ENCODE peak calls at places on chromosomes 7 and 10, in seven cellular contexts. Z, I, K, L, O, S and V are unnamed samples.

GRCh38 chr7:70736715-70737460 is 395.1 kb upstream of the GALNT17 start:
- DNase-seq in Z (no peak), I (no peak), K (no peak), L (no peak), O (no peak), S (no peak), V (no peak)

GRCh38 chr10:118754132-118754555 is 626 bp downstream of the CACUL1 start:
- DNase-seq in Z (peak; percentile 46), I (peak; percentile 25), K (peak; percentile 51), L (no peak), O (peak; percentile 5), S (peak; percentile 81), V (peak; percentile 22)

GRCh38 chr7:96211954-96212353 is 109.9 kb downstream of the SLC25A13 start:
- DNase-seq in Z (no peak), I (no peak), K (no peak), L (no peak), O (no peak), S (no peak), V (no peak)

GRCh38 chr7:102064361-102065025 is 222.2 kb upstream of the SH2B2 start:
- DNase-seq in Z (no peak), I (no peak), K (peak; percentile 47), L (no peak), O (no peak), S (no peak), V (no peak)

GRCh38 chr10:31937371-31937770 is 8.7 kb upstream of the ARHGAP12 start:
- DNase-seq in Z (no peak), I (no peak), K (no peak), L (no peak), O (no peak), S (peak; percentile 59), V (no peak)

GRCh38 chr10:92822964-92823363 is 25.4 kb upstream of the EXOC6 start:
- DNase-seq in Z (no peak), I (no peak), K (no peak), L (no peak), O (no peak), S (no peak), V (no peak)

GRCh38 chr10:72334832-72335393 is 19.8 kb downstream of the DNAJB12 start:
- DNase-seq in Z (peak; percentile 93), I (peak; percentile 89), K (peak; percentile 90), L (peak; percentile 53), O (no peak), S (peak; percentile 93), V (no peak)

GRCh38 chr7:2876031-2876862 is 32.1 kb upstream of the GNA12 start:
- DNase-seq in Z (peak; percentile 72), I (no peak), K (no peak), L (no peak), O (no peak), S (no peak), V (peak; percentile 77)

GRCh38 chr10:104049497-104050250 is 36.0 kb downstream of the COL17A1 start:
- DNase-seq in Z (no peak), I (no peak), K (no peak), L (no peak), O (no peak), S (no peak), V (peak; percentile 73)

GRCh38 chr7:137934176-137934826 is 67.6 kb downstream of the CREB3L2 start:
- DNase-seq in Z (no peak), I (no peak), K (no peak), L (no peak), O (no peak), S (no peak), V (no peak)

GRCh38 chr7:22582860-22583640 is 83.1 kb upstream of the STEAP1B start:
- DNase-seq in Z (peak; percentile 57), I (no peak), K (no peak), L (no peak), O (no peak), S (no peak), V (peak; percentile 80)

GRCh38 chr7:77265666-77266065 is 66.0 kb upstream of the FGL2 start:
- DNase-seq in Z (no peak), I (no peak), K (no peak), L (no peak), O (no peak), S (no peak), V (no peak)

GRCh38 chr10:58886390-58886789 is 290.1 kb upstream of the PHYHIPL start:
- DNase-seq in Z (no peak), I (no peak), K (no peak), L (no peak), O (no peak), S (no peak), V (no peak)

GRCh38 chr7:96198047-96198636 is 123.8 kb downstream of the SLC25A13 start:
- DNase-seq in Z (no peak), I (no peak), K (no peak), L (no peak), O (no peak), S (no peak), V (no peak)

GRCh38 chr7:93958216-93958615 is 36.7 kb downstream of the GNG11 start:
- DNase-seq in Z (no peak), I (no peak), K (no peak), L (no peak), O (no peak), S (no peak), V (peak; percentile 61)

GRCh38 chr7:158587425-158588084 is at the start of gene PTPRN2:
- DNase-seq in Z (peak; percentile 39), I (peak; percentile 18), K (peak; percentile 70), L (peak; percentile 5), O (peak; percentile 19), S (peak; percentile 69), V (no peak)

GRCh38 chr7:43757073-43757720 is 1.3 kb upstream of the BLVRA start:
- DNase-seq in Z (no peak), I (no peak), K (no peak), L (no peak), O (no peak), S (no peak), V (no peak)

GRCh38 chr10:79056736-79057391 is 11.9 kb upstream of the ZMIZ1 start:
- DNase-seq in Z (no peak), I (no peak), K (no peak), L (no peak), O (no peak), S (peak; percentile 26), V (no peak)

GRCh38 chr10:113337142-113337541 is 215.7 kb upstream of the HABP2 start:
- DNase-seq in Z (no peak), I (no peak), K (no peak), L (no peak), O (no peak), S (no peak), V (no peak)

GRCh38 chr10:79058899-79059771 is 9.6 kb upstream of the ZMIZ1 start:
- DNase-seq in Z (no peak), I (no peak), K (peak; percentile 80), L (no peak), O (no peak), S (peak; percentile 32), V (no peak)

GRCh38 chr10:29659770-29660097 is 25.0 kb upstream of the SVIL start:
- DNase-seq in Z (no peak), I (no peak), K (no peak), L (no peak), O (no peak), S (no peak), V (no peak)

GRCh38 chr7:69982197-69982596 is 383.9 kb downstream of the AUTS2 start:
- DNase-seq in Z (no peak), I (no peak), K (no peak), L (no peak), O (no peak), S (no peak), V (no peak)

GRCh38 chr7:112010994-112011393 is 195.2 kb downstream of the DOCK4 start:
- DNase-seq in Z (no peak), I (no peak), K (no peak), L (no peak), O (no peak), S (no peak), V (no peak)

GRCh38 chr10:109427421-109427820 is 495.9 kb downstream of the XPNPEP1 start:
- DNase-seq in Z (peak; percentile 18), I (no peak), K (no peak), L (no peak), O (no peak), S (no peak), V (peak; percentile 46)

GRCh38 chr10:63537511-63537910 is 16.3 kb downstream of the REEP3 start:
- DNase-seq in Z (no peak), I (no peak), K (no peak), L (no peak), O (no peak), S (no peak), V (no peak)

GRCh38 chr7:148485618-148486017 is 104.9 kb upstream of the C7orf33 start:
- DNase-seq in Z (no peak), I (no peak), K (no peak), L (no peak), O (no peak), S (no peak), V (no peak)

GRCh38 chr10:91349381-91349780 is 60.8 kb upstream of the HECTD2 start:
- DNase-seq in Z (no peak), I (no peak), K (no peak), L (no peak), O (no peak), S (peak; percentile 60), V (peak; percentile 87)

GRCh38 chr7:2099036-2099957 is 133.4 kb downstream of the MAD1L1 start:
- DNase-seq in Z (no peak), I (no peak), K (no peak), L (no peak), O (no peak), S (no peak), V (no peak)

GRCh38 chr10:15258255-15258654 is 89.8 kb upstream of the NMT2 start:
- DNase-seq in Z (no peak), I (no peak), K (no peak), L (no peak), O (no peak), S (no peak), V (no peak)

GRCh38 chr7:101632641-101633040 is 3.5 kb upstream of the MYL10 start:
- DNase-seq in Z (no peak), I (no peak), K (no peak), L (no peak), O (no peak), S (no peak), V (no peak)